ENCODE peak calls at places on chromosome 14, in six cellular contexts. One of them, this sample, is unnamed.

GRCh38 chr14:32226051-32226450 is 23.0 kb upstream of the RNU6-8 start:
- DNase-seq in fibroblast of lung: peak
- DNase-seq in psoas muscle: no peak
- DNase-seq in breast epithelium: no peak
- DNase-seq in dorsolateral prefrontal cortex: no peak
- DNase-seq in brain microvascular endothelial cell: no peak
- DNase-seq in this sample: no peak

GRCh38 chr14:58572092-58572853 is 65.5 kb upstream of the DACT1 start:
- DNase-seq in fibroblast of lung: peak
- DNase-seq in psoas muscle: no peak
- DNase-seq in breast epithelium: no peak
- DNase-seq in dorsolateral prefrontal cortex: no peak
- DNase-seq in brain microvascular endothelial cell: peak
- DNase-seq in this sample: no peak

GRCh38 chr14:73749706-73750105 is 35.5 kb upstream of the PNMA1 start:
- DNase-seq in fibroblast of lung: no peak
- DNase-seq in psoas muscle: no peak
- DNase-seq in breast epithelium: no peak
- DNase-seq in dorsolateral prefrontal cortex: no peak
- DNase-seq in brain microvascular endothelial cell: no peak
- DNase-seq in this sample: no peak

GRCh38 chr14:43003845-43004244 is 1397.2 kb downstream of the LRFN5 start:
- DNase-seq in fibroblast of lung: peak
- DNase-seq in psoas muscle: no peak
- DNase-seq in breast epithelium: no peak
- DNase-seq in dorsolateral prefrontal cortex: no peak
- DNase-seq in brain microvascular endothelial cell: no peak
- DNase-seq in this sample: no peak

GRCh38 chr14:54001189-54001878 is 44.7 kb upstream of the BMP4 start:
- DNase-seq in fibroblast of lung: peak
- DNase-seq in psoas muscle: no peak
- DNase-seq in breast epithelium: no peak
- DNase-seq in dorsolateral prefrontal cortex: no peak
- DNase-seq in brain microvascular endothelial cell: no peak
- DNase-seq in this sample: no peak

GRCh38 chr14:40240456-40240855 is 808.2 kb upstream of the FBXO33 start:
- DNase-seq in fibroblast of lung: peak
- DNase-seq in psoas muscle: no peak
- DNase-seq in breast epithelium: no peak
- DNase-seq in dorsolateral prefrontal cortex: no peak
- DNase-seq in brain microvascular endothelial cell: no peak
- DNase-seq in this sample: no peak

GRCh38 chr14:50954811-50955372 is 10.6 kb upstream of the PYGL start:
- DNase-seq in fibroblast of lung: peak
- DNase-seq in psoas muscle: no peak
- DNase-seq in breast epithelium: no peak
- DNase-seq in dorsolateral prefrontal cortex: no peak
- DNase-seq in brain microvascular endothelial cell: peak
- DNase-seq in this sample: peak

GRCh38 chr14:55838529-55839052 is 258.6 kb downstream of the KTN1 start:
- DNase-seq in fibroblast of lung: peak
- DNase-seq in psoas muscle: no peak
- DNase-seq in breast epithelium: no peak
- DNase-seq in dorsolateral prefrontal cortex: no peak
- DNase-seq in brain microvascular endothelial cell: no peak
- DNase-seq in this sample: no peak

GRCh38 chr14:104109731-104110361 is 24.3 kb downstream of the ASPG start:
- DNase-seq in fibroblast of lung: no peak
- DNase-seq in psoas muscle: peak
- DNase-seq in breast epithelium: peak
- DNase-seq in dorsolateral prefrontal cortex: peak
- DNase-seq in brain microvascular endothelial cell: no peak
- DNase-seq in this sample: no peak

GRCh38 chr14:35331605-35332516 is 39.7 kb downstream of the PSMA6 start:
- DNase-seq in fibroblast of lung: peak
- DNase-seq in psoas muscle: no peak
- DNase-seq in breast epithelium: peak
- DNase-seq in dorsolateral prefrontal cortex: no peak
- DNase-seq in brain microvascular endothelial cell: peak
- DNase-seq in this sample: peak

GRCh38 chr14:104924421-104925213 is at the start of gene PLD4:
- DNase-seq in fibroblast of lung: no peak
- DNase-seq in psoas muscle: no peak
- DNase-seq in breast epithelium: no peak
- DNase-seq in dorsolateral prefrontal cortex: no peak
- DNase-seq in brain microvascular endothelial cell: no peak
- DNase-seq in this sample: no peak

GRCh38 chr14:88910386-88910785 is 85.9 kb downstream of the TTC8 start:
- DNase-seq in fibroblast of lung: no peak
- DNase-seq in psoas muscle: no peak
- DNase-seq in breast epithelium: no peak
- DNase-seq in dorsolateral prefrontal cortex: peak
- DNase-seq in brain microvascular endothelial cell: no peak
- DNase-seq in this sample: no peak

GRCh38 chr14:88422919-88423318 is 37.5 kb downstream of the SPATA7 start:
- DNase-seq in fibroblast of lung: peak
- DNase-seq in psoas muscle: no peak
- DNase-seq in breast epithelium: no peak
- DNase-seq in dorsolateral prefrontal cortex: no peak
- DNase-seq in brain microvascular endothelial cell: peak
- DNase-seq in this sample: peak

GRCh38 chr14:99672506-99673327 is 11.4 kb upstream of the CYP46A1 start:
- DNase-seq in fibroblast of lung: no peak
- DNase-seq in psoas muscle: no peak
- DNase-seq in breast epithelium: no peak
- DNase-seq in dorsolateral prefrontal cortex: peak
- DNase-seq in brain microvascular endothelial cell: no peak
- DNase-seq in this sample: no peak

GRCh38 chr14:100065161-100065871 is at the start of gene EVL:
- DNase-seq in fibroblast of lung: no peak
- DNase-seq in psoas muscle: no peak
- DNase-seq in breast epithelium: no peak
- DNase-seq in dorsolateral prefrontal cortex: no peak
- DNase-seq in brain microvascular endothelial cell: no peak
- DNase-seq in this sample: no peak

GRCh38 chr14:64880382-64881121 is 845 bp upstream of the SPTB start:
- DNase-seq in fibroblast of lung: peak
- DNase-seq in psoas muscle: peak
- DNase-seq in breast epithelium: no peak
- DNase-seq in dorsolateral prefrontal cortex: peak
- DNase-seq in brain microvascular endothelial cell: no peak
- DNase-seq in this sample: peak

GRCh38 chr14:68607081-68607851 is 185.6 kb downstream of the ZFP36L1 start:
- DNase-seq in fibroblast of lung: peak
- DNase-seq in psoas muscle: no peak
- DNase-seq in breast epithelium: no peak
- DNase-seq in dorsolateral prefrontal cortex: no peak
- DNase-seq in brain microvascular endothelial cell: no peak
- DNase-seq in this sample: no peak

GRCh38 chr14:100551056-100551455 is 36.2 kb downstream of the BEGAIN start:
- DNase-seq in fibroblast of lung: no peak
- DNase-seq in psoas muscle: no peak
- DNase-seq in breast epithelium: no peak
- DNase-seq in dorsolateral prefrontal cortex: no peak
- DNase-seq in brain microvascular endothelial cell: no peak
- DNase-seq in this sample: no peak

GRCh38 chr14:59377485-59377884 is 87.7 kb downstream of the GPR135 start:
- DNase-seq in fibroblast of lung: no peak
- DNase-seq in psoas muscle: no peak
- DNase-seq in breast epithelium: no peak
- DNase-seq in dorsolateral prefrontal cortex: no peak
- DNase-seq in brain microvascular endothelial cell: no peak
- DNase-seq in this sample: no peak

GRCh38 chr14:28142400-28143015 is 624.1 kb upstream of the FOXG1 start:
- DNase-seq in fibroblast of lung: peak
- DNase-seq in psoas muscle: no peak
- DNase-seq in breast epithelium: no peak
- DNase-seq in dorsolateral prefrontal cortex: no peak
- DNase-seq in brain microvascular endothelial cell: no peak
- DNase-seq in this sample: peak

GRCh38 chr14:103932791-103933490 is 4.7 kb downstream of the TDRD9 start:
- DNase-seq in fibroblast of lung: no peak
- DNase-seq in psoas muscle: no peak
- DNase-seq in breast epithelium: no peak
- DNase-seq in dorsolateral prefrontal cortex: no peak
- DNase-seq in brain microvascular endothelial cell: no peak
- DNase-seq in this sample: peak

GRCh38 chr14:31787377-31787776 is 226.2 kb downstream of the NUBPL start:
- DNase-seq in fibroblast of lung: no peak
- DNase-seq in psoas muscle: no peak
- DNase-seq in breast epithelium: no peak
- DNase-seq in dorsolateral prefrontal cortex: no peak
- DNase-seq in brain microvascular endothelial cell: peak
- DNase-seq in this sample: peak

GRCh38 chr14:24132061-24132685 is 1.7 kb downstream of the FITM1 start:
- DNase-seq in fibroblast of lung: no peak
- DNase-seq in psoas muscle: no peak
- DNase-seq in breast epithelium: peak
- DNase-seq in dorsolateral prefrontal cortex: no peak
- DNase-seq in brain microvascular endothelial cell: no peak
- DNase-seq in this sample: no peak

GRCh38 chr14:49946320-49947141 is 53.6 kb downstream of the ARF6 start:
- DNase-seq in fibroblast of lung: peak
- DNase-seq in psoas muscle: no peak
- DNase-seq in breast epithelium: no peak
- DNase-seq in dorsolateral prefrontal cortex: no peak
- DNase-seq in brain microvascular endothelial cell: peak
- DNase-seq in this sample: peak

GRCh38 chr14:106417224-106418049 is 891.1 kb downstream of the TMEM121 start:
- DNase-seq in fibroblast of lung: no peak
- DNase-seq in psoas muscle: peak
- DNase-seq in breast epithelium: no peak
- DNase-seq in dorsolateral prefrontal cortex: no peak
- DNase-seq in brain microvascular endothelial cell: no peak
- DNase-seq in this sample: no peak

GRCh38 chr14:68792022-68792829 is 641 bp downstream of the ZFP36L1 start:
- DNase-seq in fibroblast of lung: no peak
- DNase-seq in psoas muscle: no peak
- DNase-seq in breast epithelium: no peak
- DNase-seq in dorsolateral prefrontal cortex: no peak
- DNase-seq in brain microvascular endothelial cell: no peak
- DNase-seq in this sample: no peak

GRCh38 chr14:70359076-70359424 is 433 bp downstream of the COX16 start:
- DNase-seq in fibroblast of lung: no peak
- DNase-seq in psoas muscle: no peak
- DNase-seq in breast epithelium: no peak
- DNase-seq in dorsolateral prefrontal cortex: no peak
- DNase-seq in brain microvascular endothelial cell: peak
- DNase-seq in this sample: no peak

GRCh38 chr14:37196604-37197420 is 925 bp upstream of the MIPOL1 start:
- DNase-seq in fibroblast of lung: no peak
- DNase-seq in psoas muscle: no peak
- DNase-seq in breast epithelium: no peak
- DNase-seq in dorsolateral prefrontal cortex: no peak
- DNase-seq in brain microvascular endothelial cell: no peak
- DNase-seq in this sample: no peak

GRCh38 chr14:69135133-69135532 is 17.8 kb downstream of the DCAF5 start:
- DNase-seq in fibroblast of lung: no peak
- DNase-seq in psoas muscle: no peak
- DNase-seq in breast epithelium: no peak
- DNase-seq in dorsolateral prefrontal cortex: no peak
- DNase-seq in brain microvascular endothelial cell: no peak
- DNase-seq in this sample: no peak

GRCh38 chr14:53591816-53592215 is 364.8 kb downstream of the BMP4 start:
- DNase-seq in fibroblast of lung: no peak
- DNase-seq in psoas muscle: no peak
- DNase-seq in breast epithelium: no peak
- DNase-seq in dorsolateral prefrontal cortex: no peak
- DNase-seq in brain microvascular endothelial cell: no peak
- DNase-seq in this sample: no peak

GRCh38 chr14:72518809-72519377 is 375.0 kb downstream of the DPF3 start:
- DNase-seq in fibroblast of lung: peak
- DNase-seq in psoas muscle: no peak
- DNase-seq in breast epithelium: no peak
- DNase-seq in dorsolateral prefrontal cortex: no peak
- DNase-seq in brain microvascular endothelial cell: no peak
- DNase-seq in this sample: no peak
- H3K27ac ChIP-seq in fibroblast of lung: no peak
- H3K27ac ChIP-seq in psoas muscle: no peak
- H3K27ac ChIP-seq in breast epithelium: no peak
- H3K27ac ChIP-seq in dorsolateral prefrontal cortex: no peak
- H3K27ac ChIP-seq in brain microvascular endothelial cell: no peak
- H3K27ac ChIP-seq in this sample: no peak

GRCh38 chr14:76763362-76764041 is 2.2 kb downstream of the VASH1 start:
- DNase-seq in fibroblast of lung: peak
- DNase-seq in psoas muscle: no peak
- DNase-seq in breast epithelium: no peak
- DNase-seq in dorsolateral prefrontal cortex: no peak
- DNase-seq in brain microvascular endothelial cell: no peak
- DNase-seq in this sample: no peak
- TF ChIP-seq CTCF in fibroblast of lung: no peak
- TF ChIP-seq CTCF in psoas muscle: no peak
- TF ChIP-seq CTCF in breast epithelium: no peak
- TF ChIP-seq CTCF in dorsolateral prefrontal cortex: no peak
- TF ChIP-seq CTCF in brain microvascular endothelial cell: no peak
- TF ChIP-seq CTCF in this sample: no peak

GRCh38 chr14:76191297-76191696 is 39.6 kb downstream of the GPATCH2L start:
- DNase-seq in fibroblast of lung: no peak
- DNase-seq in psoas muscle: no peak
- DNase-seq in breast epithelium: no peak
- DNase-seq in dorsolateral prefrontal cortex: no peak
- DNase-seq in brain microvascular endothelial cell: no peak
- DNase-seq in this sample: no peak

GRCh38 chr14:76181546-76181945 is 29.8 kb downstream of the GPATCH2L start:
- DNase-seq in fibroblast of lung: no peak
- DNase-seq in psoas muscle: no peak
- DNase-seq in breast epithelium: no peak
- DNase-seq in dorsolateral prefrontal cortex: no peak
- DNase-seq in brain microvascular endothelial cell: no peak
- DNase-seq in this sample: no peak

DNA sequence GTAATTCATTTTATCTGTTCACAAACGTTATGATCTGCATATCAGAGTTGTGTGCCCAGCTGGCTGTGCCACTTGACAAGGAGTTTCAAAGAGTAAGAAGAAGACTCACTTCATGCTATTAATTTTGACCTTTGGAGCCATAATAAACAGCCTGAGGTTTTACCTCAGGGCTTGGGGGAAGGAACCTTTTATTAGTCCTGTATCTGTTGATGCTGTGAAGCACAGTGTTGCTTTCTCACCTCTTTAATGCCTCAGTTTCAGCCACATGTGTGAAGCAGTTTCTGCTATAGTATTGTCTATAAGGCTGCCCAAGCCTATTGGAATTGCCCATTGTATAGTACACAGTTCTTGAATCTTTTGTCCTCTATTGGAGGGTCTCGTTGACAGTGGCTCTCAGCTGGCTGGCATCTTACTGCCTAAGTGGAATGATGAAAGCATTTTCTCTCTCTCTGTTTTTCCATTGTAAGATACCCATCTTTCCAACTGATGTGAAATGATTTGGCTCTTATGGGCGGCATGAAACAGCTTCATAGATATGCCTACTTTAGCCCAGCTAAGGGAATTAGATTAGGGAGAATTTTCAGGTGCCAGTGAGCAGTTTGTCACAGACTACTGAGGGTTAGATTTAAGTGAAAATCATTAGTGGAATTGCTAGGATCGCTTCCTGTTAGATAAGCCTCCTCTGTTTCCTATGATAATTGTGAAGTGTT is 34.8 kb downstream of the GPATCH2L start:
- DNase-seq in fibroblast of lung: no peak
- DNase-seq in psoas muscle: no peak
- DNase-seq in breast epithelium: no peak
- DNase-seq in dorsolateral prefrontal cortex: no peak
- DNase-seq in brain microvascular endothelial cell: no peak
- DNase-seq in this sample: no peak
- H3K27ac ChIP-seq in fibroblast of lung: no peak
- H3K27ac ChIP-seq in psoas muscle: no peak
- H3K27ac ChIP-seq in breast epithelium: no peak
- H3K27ac ChIP-seq in dorsolateral prefrontal cortex: no peak
- H3K27ac ChIP-seq in brain microvascular endothelial cell: no peak
- H3K27ac ChIP-seq in this sample: no peak

GRCh38 chr14:22265319-22266140 is 323.5 kb downstream of the DAD1 start:
- DNase-seq in fibroblast of lung: peak
- DNase-seq in psoas muscle: no peak
- DNase-seq in breast epithelium: no peak
- DNase-seq in dorsolateral prefrontal cortex: no peak
- DNase-seq in brain microvascular endothelial cell: peak
- DNase-seq in this sample: peak
- TF ChIP-seq CTCF in fibroblast of lung: no peak
- TF ChIP-seq CTCF in psoas muscle: no peak
- TF ChIP-seq CTCF in breast epithelium: no peak
- TF ChIP-seq CTCF in dorsolateral prefrontal cortex: no peak
- TF ChIP-seq CTCF in brain microvascular endothelial cell: peak
- TF ChIP-seq CTCF in this sample: no peak

This sample was measured in RWPE1.